ENCODE peak calls at places on chromosomes 12 and 14, in nine cellular contexts. D, Y, I, Q, Z, A, M, U and H are unnamed samples.

GRCh38 chr12:126389215-126389841 is 1324.1 kb downstream of the AACS start:
- DNase-seq in D (no peak), Y (no peak), I (no peak), Q (no peak), Z (peak; percentile 13), A (no peak), M (no peak), U (peak; percentile 8), H (no peak)

GRCh38 chr14:58130121-58130782 is 21.8 kb downstream of the ARMH4 start:
- DNase-seq in D (no peak), Y (no peak), I (peak; percentile 52), Q (no peak), Z (no peak), A (no peak), M (no peak), U (no peak), H (no peak)

GRCh38 chr12:130826151-130826801 is 12.8 kb downstream of the STX2 start:
- DNase-seq in D (peak; percentile 69), Y (peak; percentile 41), I (peak; percentile 28), Q (peak; percentile 39), Z (peak; percentile 48), A (no peak), M (peak; percentile 61), U (peak; percentile 53), H (peak; percentile 40)

GRCh38 chr14:58107947-58108552 is 44.0 kb downstream of the ARMH4 start:
- DNase-seq in D (peak; percentile 79), Y (no peak), I (peak; percentile 60), Q (peak; percentile 62), Z (peak; percentile 72), A (no peak), M (peak; percentile 6), U (peak; percentile 24), H (no peak)

GRCh38 chr12:56636118-56636674 is 6.1 kb upstream of the BAZ2A start:
- DNase-seq in D (peak; percentile 80), Y (peak; percentile 78), I (peak; percentile 85), Q (peak; percentile 93), Z (peak; percentile 94), A (peak; percentile 94), M (peak; percentile 76), U (peak; percentile 93), H (peak; percentile 92)

GRCh38 chr12:94157891-94158495 is 9.6 kb downstream of the PLXNC1 start:
- DNase-seq in D (no peak), Y (no peak), I (no peak), Q (peak; percentile 30), Z (no peak), A (no peak), M (no peak), U (peak; percentile 34), H (no peak)

GRCh38 chr14:19800282-19801117 is 3.1 kb upstream of the OR4N2 start:
- DNase-seq in D (no peak), Y (no peak), I (no peak), Q (no peak), Z (no peak), A (no peak), M (no peak), U (no peak), H (no peak)

GRCh38 chr12:100681074-100681473 is 107.6 kb downstream of the GAS2L3 start:
- DNase-seq in D (no peak), Y (no peak), I (no peak), Q (no peak), Z (no peak), A (no peak), M (no peak), U (no peak), H (no peak)

GRCh38 chr14:91919814-91920213 is 27.7 kb downstream of the FBLN5 start:
- DNase-seq in D (peak; percentile 63), Y (no peak), I (no peak), Q (no peak), Z (no peak), A (peak; percentile 33), M (no peak), U (no peak), H (peak; percentile 36)

GRCh38 chr14:92093320-92093719 is 13.1 kb downstream of the ATXN3 start:
- DNase-seq in D (no peak), Y (no peak), I (no peak), Q (no peak), Z (no peak), A (no peak), M (no peak), U (no peak), H (no peak)

GRCh38 chr12:68497112-68497511 is 113.6 kb upstream of the RAP1B start:
- DNase-seq in D (no peak), Y (no peak), I (no peak), Q (no peak), Z (no peak), A (no peak), M (no peak), U (no peak), H (no peak)

GRCh38 chr14:96538663-96539317 is 36.6 kb downstream of the PAPOLA start:
- DNase-seq in D (peak; percentile 14), Y (no peak), I (no peak), Q (no peak), Z (no peak), A (no peak), M (no peak), U (no peak), H (no peak)

GRCh38 chr14:39034481-39035296 is 68.3 kb downstream of the SEC23A start:
- DNase-seq in D (no peak), Y (no peak), I (peak; percentile 51), Q (peak; percentile 49), Z (peak; percentile 48), A (no peak), M (no peak), U (no peak), H (no peak)
- H3K36me3 ChIP-seq in D (peaks cover 45% of the 10 kb centered on the region), Y (peaks cover 46% of the 10 kb centered on the region), I (peaks cover 53% of the 10 kb centered on the region), Q (peaks cover 27% of the 10 kb centered on the region), Z (no peaks in the 10 kb centered on the region), A (no peaks in the 10 kb centered on the region), M (peaks cover 30% of the 10 kb centered on the region), U (peaks cover 80% of the 10 kb centered on the region), H (no peaks in the 10 kb centered on the region)

GRCh38 chr12:111360325-111360930 is 8.5 kb downstream of the PHETA1 start:
- DNase-seq in D (no peak), Y (no peak), I (no peak), Q (peak; percentile 31), Z (no peak), A (no peak), M (no peak), U (no peak), H (no peak)
- H3K9me3 ChIP-seq in D (no peaks in the 10 kb centered on the region), Y (no peaks in the 10 kb centered on the region), I (no peaks in the 10 kb centered on the region), Q (no peaks in the 10 kb centered on the region), Z (no peaks in the 10 kb centered on the region), A (no peaks in the 10 kb centered on the region), M (no peaks in the 10 kb centered on the region), U (no peaks in the 10 kb centered on the region), H (no peaks in the 10 kb centered on the region)

GRCh38 chr12:117162167-117162539 is 28.1 kb downstream of the FBXO21 start:
- DNase-seq in D (no peak), Y (no peak), I (no peak), Q (no peak), Z (no peak), A (no peak), M (no peak), U (no peak), H (no peak)

GRCh38 chr12:117159674-117160073 is 30.6 kb downstream of the FBXO21 start:
- DNase-seq in D (no peak), Y (no peak), I (no peak), Q (no peak), Z (no peak), A (no peak), M (no peak), U (no peak), H (no peak)

GRCh38 chr12:117161460-117162166 is 28.7 kb downstream of the FBXO21 start:
- DNase-seq in D (no peak), Y (no peak), I (no peak), Q (no peak), Z (no peak), A (no peak), M (no peak), U (no peak), H (no peak)

GRCh38 chr12:117158096-117158495 is 32.2 kb downstream of the FBXO21 start:
- DNase-seq in D (no peak), Y (no peak), I (no peak), Q (no peak), Z (no peak), A (no peak), M (no peak), U (no peak), H (no peak)

DNA sequence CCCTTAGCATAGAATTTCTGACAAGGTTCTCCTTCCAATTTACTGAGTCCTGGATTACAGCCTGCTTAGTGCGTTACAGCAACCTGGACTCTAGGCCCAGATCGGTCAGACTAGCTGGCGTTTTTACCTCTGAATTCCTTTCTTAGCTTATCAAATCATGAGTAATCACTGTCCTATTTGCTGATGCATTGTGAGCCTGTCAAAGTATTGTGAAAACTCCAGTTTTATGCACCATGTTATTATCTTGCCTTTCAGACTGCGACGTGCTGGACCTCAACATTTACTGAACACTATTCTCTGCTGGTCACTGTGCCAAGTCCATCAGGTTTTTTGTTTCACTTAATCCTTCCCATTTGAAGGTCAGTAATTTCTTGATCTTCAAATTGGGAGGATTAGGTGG is 31.4 kb downstream of the FBXO21 start:
- DNase-seq in D (peak; percentile 17), Y (no peak), I (no peak), Q (no peak), Z (peak; percentile 40), A (no peak), M (no peak), U (no peak), H (no peak)
- H3K27ac ChIP-seq in D (no peak overlapping the region), Y (no peak overlapping the region), I (no peak overlapping the region), Q (no peak overlapping the region), Z (peak overlapping the region; percentile 55), A (no peak overlapping the region), M (no peak overlapping the region), U (no peak overlapping the region), H (no peak overlapping the region)

GRCh38 chr12:3328571-3328970 is 162.4 kb upstream of the PRMT8 start:
- DNase-seq in D (no peak), Y (no peak), I (no peak), Q (no peak), Z (no peak), A (no peak), M (no peak), U (no peak), H (no peak)

GRCh38 chr12:3328081-3328480 is 162.9 kb upstream of the PRMT8 start:
- DNase-seq in D (no peak), Y (no peak), I (no peak), Q (no peak), Z (no peak), A (no peak), M (no peak), U (no peak), H (peak; percentile 19)

GRCh38 chr12:3326850-3327780 is 163.9 kb upstream of the PRMT8 start:
- DNase-seq in D (no peak), Y (no peak), I (no peak), Q (no peak), Z (no peak), A (no peak), M (no peak), U (no peak), H (peak; percentile 50)

GRCh38 chr12:3330976-3331375 is 160.0 kb upstream of the PRMT8 start:
- DNase-seq in D (no peak), Y (no peak), I (no peak), Q (no peak), Z (no peak), A (no peak), M (no peak), U (no peak), H (no peak)

DNA sequence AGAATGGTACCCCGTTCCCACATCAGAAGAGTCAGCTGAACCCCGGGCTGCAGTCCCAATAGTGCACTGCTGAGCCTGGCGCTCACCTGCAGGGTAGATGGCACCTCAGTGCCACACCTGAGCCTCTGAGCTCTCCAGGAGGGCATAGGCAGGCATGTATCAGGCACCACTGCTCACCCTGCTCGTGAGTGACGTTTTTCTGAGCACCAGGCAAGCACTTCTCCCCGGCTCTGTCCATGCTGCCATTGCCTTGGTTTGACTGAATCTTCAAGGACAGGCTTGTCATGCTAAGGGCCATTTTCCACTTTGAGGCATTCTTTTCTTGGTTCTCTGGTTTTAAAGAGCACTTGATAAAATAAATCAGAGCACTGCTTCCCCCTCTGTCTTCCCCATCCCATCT is 161.6 kb upstream of the PRMT8 start:
- DNase-seq in D (no peak), Y (no peak), I (no peak), Q (no peak), Z (no peak), A (no peak), M (no peak), U (no peak), H (no peak)
- H3K36me3 ChIP-seq in D (no peaks in the 10 kb centered on the region), Y (no peaks in the 10 kb centered on the region), I (no peaks in the 10 kb centered on the region), Q (no peaks in the 10 kb centered on the region), Z (no peaks in the 10 kb centered on the region), A (no peaks in the 10 kb centered on the region), M (no peaks in the 10 kb centered on the region), U (no peaks in the 10 kb centered on the region), H (no peaks in the 10 kb centered on the region)